ENCODE peak calls at places on chromosome X, in eight cellular contexts. One of them, this sample, is unnamed.
A peak's percentile ranks its signal among the peaks of the same experiment; 100 is the strongest.

GRCh38 chrX:26873736-26874135 is 589.4 kb downstream of the PPP4R3C start:
- DNase-seq in SJSA1: no peak
- DNase-seq in adrenal gland: no peak
- DNase-seq in lung: no peak
- DNase-seq in K562: no peak
- DNase-seq in CD4-positive, CD25-positive, alpha-beta regulatory T cell: no peak
- DNase-seq in fibroblast of lung: no peak
- DNase-seq in IMR-90: no peak
- DNase-seq in this sample: no peak

GRCh38 chrX:95071621-95072020 is 1397.6 kb downstream of the FAM133A start:
- DNase-seq in lung: no peak
- DNase-seq in K562: no peak
- DNase-seq in CD4-positive, CD25-positive, alpha-beta regulatory T cell: no peak
- DNase-seq in fibroblast of lung: no peak
- DNase-seq in adrenal gland: no peak
- DNase-seq in SJSA1: no peak
- DNase-seq in IMR-90: peak; percentile 2
- DNase-seq in this sample: no peak

GRCh38 chrX:34300871-34301270 is 168.8 kb upstream of the FAM47A start:
- DNase-seq in IMR-90: peak; percentile 58
- DNase-seq in SJSA1: no peak
- DNase-seq in CD4-positive, CD25-positive, alpha-beta regulatory T cell: peak; percentile 61
- DNase-seq in adrenal gland: peak; percentile 38
- DNase-seq in fibroblast of lung: peak; percentile 6
- DNase-seq in lung: no peak
- DNase-seq in K562: peak; percentile 11
- DNase-seq in this sample: peak; percentile 51

GRCh38 chrX:124362761-124363160 is 16.4 kb downstream of the SH2D1A start:
- DNase-seq in adrenal gland: no peak
- DNase-seq in K562: no peak
- DNase-seq in IMR-90: no peak
- DNase-seq in SJSA1: no peak
- DNase-seq in CD4-positive, CD25-positive, alpha-beta regulatory T cell: no peak
- DNase-seq in fibroblast of lung: no peak
- DNase-seq in lung: no peak
- DNase-seq in this sample: no peak

GRCh38 chrX:134026732-134027311 is 41.4 kb upstream of the GPC3 start:
- DNase-seq in fibroblast of lung: peak; percentile 5
- DNase-seq in adrenal gland: peak; percentile 38
- DNase-seq in lung: peak; percentile 49
- DNase-seq in CD4-positive, CD25-positive, alpha-beta regulatory T cell: peak; percentile 32
- DNase-seq in IMR-90: peak; percentile 5
- DNase-seq in SJSA1: peak; percentile 30
- DNase-seq in K562: peak; percentile 9
- DNase-seq in this sample: peak; percentile 77

GRCh38 chrX:22577181-22577580 is 304.5 kb downstream of the CBLL2 start:
- DNase-seq in SJSA1: peak; percentile 4
- DNase-seq in adrenal gland: no peak
- DNase-seq in K562: no peak
- DNase-seq in lung: no peak
- DNase-seq in fibroblast of lung: peak; percentile 79
- DNase-seq in CD4-positive, CD25-positive, alpha-beta regulatory T cell: no peak
- DNase-seq in IMR-90: peak; percentile 74
- DNase-seq in this sample: no peak

GRCh38 chrX:103823591-103823990 is 8.5 kb downstream of the RAB9B start:
- DNase-seq in lung: no peak
- DNase-seq in adrenal gland: no peak
- DNase-seq in SJSA1: no peak
- DNase-seq in fibroblast of lung: peak; percentile 41
- DNase-seq in K562: no peak
- DNase-seq in IMR-90: peak; percentile 19
- DNase-seq in CD4-positive, CD25-positive, alpha-beta regulatory T cell: no peak
- DNase-seq in this sample: no peak

GRCh38 chrX:37423864-37424569 is 74.9 kb downstream of the PRRG1 start:
- DNase-seq in lung: no peak
- DNase-seq in K562: no peak
- DNase-seq in IMR-90: peak; percentile 29
- DNase-seq in fibroblast of lung: peak; percentile 64
- DNase-seq in adrenal gland: no peak
- DNase-seq in CD4-positive, CD25-positive, alpha-beta regulatory T cell: no peak
- DNase-seq in SJSA1: no peak
- DNase-seq in this sample: peak; percentile 0

GRCh38 chrX:46642145-46642544 is 68.6 kb downstream of the CHST7 start:
- DNase-seq in lung: no peak
- DNase-seq in K562: no peak
- DNase-seq in CD4-positive, CD25-positive, alpha-beta regulatory T cell: peak; percentile 60
- DNase-seq in adrenal gland: no peak
- DNase-seq in fibroblast of lung: no peak
- DNase-seq in IMR-90: peak; percentile 17
- DNase-seq in SJSA1: peak; percentile 14
- DNase-seq in this sample: no peak

DNA sequence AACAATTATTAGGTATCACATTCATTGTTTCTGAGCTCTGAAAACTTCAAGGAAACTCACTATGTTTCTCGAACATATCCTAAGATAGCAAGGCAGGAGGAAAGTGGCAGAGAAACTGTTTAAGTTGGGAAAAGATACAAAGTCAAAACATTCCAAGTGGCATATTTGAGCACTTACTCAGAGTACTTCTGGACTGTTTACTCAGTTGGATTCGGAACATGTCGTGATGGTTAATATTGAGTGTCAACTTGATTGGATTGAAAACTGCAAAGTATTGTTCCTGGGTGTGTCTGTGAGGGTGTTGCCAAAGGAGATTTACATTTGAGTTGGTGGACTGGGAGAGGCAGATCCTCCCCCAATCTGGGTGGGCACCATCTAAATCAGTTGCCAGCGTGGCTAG is 298.3 kb downstream of the IL1RAPL2 start:
- DNase-seq in IMR-90: no peak
- DNase-seq in K562: no peak
- DNase-seq in adrenal gland: no peak
- DNase-seq in fibroblast of lung: peak; percentile 47
- DNase-seq in lung: no peak
- DNase-seq in SJSA1: no peak
- DNase-seq in CD4-positive, CD25-positive, alpha-beta regulatory T cell: no peak
- DNase-seq in this sample: no peak
- H3K27ac ChIP-seq in IMR-90: no peak overlapping the region
- H3K27ac ChIP-seq in K562: no peak overlapping the region
- H3K27ac ChIP-seq in adrenal gland: no peak overlapping the region
- H3K27ac ChIP-seq in fibroblast of lung: no peak overlapping the region
- H3K27ac ChIP-seq in lung: no peak overlapping the region
- H3K27ac ChIP-seq in SJSA1: no peak overlapping the region
- H3K27ac ChIP-seq in CD4-positive, CD25-positive, alpha-beta regulatory T cell: no peak overlapping the region
- H3K27ac ChIP-seq in this sample: no peak overlapping the region

GRCh38 chrX:113962338-113962737 is 621.5 kb upstream of the HTR2C start:
- DNase-seq in SJSA1: no peak
- DNase-seq in K562: no peak
- DNase-seq in fibroblast of lung: no peak
- DNase-seq in IMR-90: no peak
- DNase-seq in adrenal gland: no peak
- DNase-seq in lung: no peak
- DNase-seq in CD4-positive, CD25-positive, alpha-beta regulatory T cell: no peak
- DNase-seq in this sample: no peak
- H3K4me1 ChIP-seq in SJSA1: no peaks in the 10 kb centered on the region
- H3K4me1 ChIP-seq in K562: peaks cover 3% of the 10 kb centered on the region
- H3K4me1 ChIP-seq in fibroblast of lung: no peaks in the 10 kb centered on the region
- H3K4me1 ChIP-seq in IMR-90: no peaks in the 10 kb centered on the region
- H3K4me1 ChIP-seq in adrenal gland: no peaks in the 10 kb centered on the region
- H3K4me1 ChIP-seq in lung: no peaks in the 10 kb centered on the region
- H3K4me1 ChIP-seq in CD4-positive, CD25-positive, alpha-beta regulatory T cell: no peaks in the 10 kb centered on the region
- H3K4me1 ChIP-seq in this sample: peaks cover 4% of the 10 kb centered on the region

GRCh38 chrX:106752101-106752678 is 25.7 kb downstream of the RNF128 start:
- DNase-seq in K562: no peak
- DNase-seq in IMR-90: peak; percentile 7
- DNase-seq in adrenal gland: no peak
- DNase-seq in fibroblast of lung: no peak
- DNase-seq in SJSA1: no peak
- DNase-seq in CD4-positive, CD25-positive, alpha-beta regulatory T cell: no peak
- DNase-seq in lung: no peak
- DNase-seq in this sample: no peak

GRCh38 chrX:106742831-106743230 is 16.3 kb downstream of the RNF128 start:
- DNase-seq in adrenal gland: no peak
- DNase-seq in K562: no peak
- DNase-seq in lung: no peak
- DNase-seq in IMR-90: peak; percentile 7
- DNase-seq in CD4-positive, CD25-positive, alpha-beta regulatory T cell: no peak
- DNase-seq in SJSA1: no peak
- DNase-seq in fibroblast of lung: peak; percentile 53
- DNase-seq in this sample: no peak

GRCh38 chrX:106751407-106751806 is 24.9 kb downstream of the RNF128 start:
- DNase-seq in IMR-90: no peak
- DNase-seq in lung: no peak
- DNase-seq in K562: no peak
- DNase-seq in CD4-positive, CD25-positive, alpha-beta regulatory T cell: no peak
- DNase-seq in SJSA1: no peak
- DNase-seq in fibroblast of lung: no peak
- DNase-seq in adrenal gland: no peak
- DNase-seq in this sample: no peak

GRCh38 chrX:106748377-106748776 is 21.9 kb downstream of the RNF128 start:
- DNase-seq in lung: no peak
- DNase-seq in K562: no peak
- DNase-seq in adrenal gland: no peak
- DNase-seq in SJSA1: no peak
- DNase-seq in IMR-90: no peak
- DNase-seq in fibroblast of lung: no peak
- DNase-seq in CD4-positive, CD25-positive, alpha-beta regulatory T cell: no peak
- DNase-seq in this sample: no peak
- H3K27me3 ChIP-seq in lung: no peaks in the 10 kb centered on the region
- H3K27me3 ChIP-seq in K562: no peaks in the 10 kb centered on the region
- H3K27me3 ChIP-seq in adrenal gland: no peaks in the 10 kb centered on the region
- H3K27me3 ChIP-seq in SJSA1: no peaks in the 10 kb centered on the region
- H3K27me3 ChIP-seq in IMR-90: no peaks in the 10 kb centered on the region
- H3K27me3 ChIP-seq in fibroblast of lung: no peaks in the 10 kb centered on the region
- H3K27me3 ChIP-seq in CD4-positive, CD25-positive, alpha-beta regulatory T cell: no peaks in the 10 kb centered on the region
- H3K27me3 ChIP-seq in this sample: no peaks in the 10 kb centered on the region

DNA sequence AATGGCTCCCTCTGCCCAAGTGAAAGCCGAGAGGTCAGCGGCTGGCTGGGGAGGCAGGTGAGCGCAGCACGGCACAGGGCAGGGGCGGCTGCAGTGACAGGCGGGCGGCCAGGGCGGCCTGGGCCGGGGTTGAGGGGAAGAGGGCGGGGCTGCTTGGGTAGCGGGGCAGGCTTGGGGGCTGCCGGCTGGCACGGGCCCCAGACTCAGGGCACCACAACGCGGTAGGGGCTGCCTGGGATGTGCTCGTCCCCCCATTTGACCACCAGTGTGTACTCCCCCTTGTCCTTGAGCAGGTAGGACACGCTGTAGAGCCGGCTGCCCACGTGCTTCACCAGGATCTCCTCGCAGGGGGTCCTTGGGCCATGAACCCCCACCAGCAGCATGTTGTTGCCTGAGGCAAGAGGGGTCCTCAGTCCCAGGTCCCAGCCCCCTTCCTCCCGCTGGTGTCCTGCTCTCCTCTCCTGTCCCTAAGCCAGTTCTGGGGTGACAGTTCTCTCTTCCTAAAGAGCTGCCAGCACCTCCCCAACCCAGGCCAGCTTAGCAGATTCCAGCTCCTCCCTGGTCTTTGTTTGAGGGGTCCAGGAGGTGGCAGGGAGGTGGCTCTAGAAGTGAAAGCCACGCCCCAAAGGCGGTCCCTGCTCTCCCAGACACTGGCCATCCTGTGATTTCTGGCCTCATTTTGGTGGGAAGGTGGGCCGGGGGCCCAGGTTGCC is 25.6 kb downstream of the FLNA start:
- DNase-seq in adrenal gland: no peak
- DNase-seq in SJSA1: no peak
- DNase-seq in lung: no peak
- DNase-seq in fibroblast of lung: no peak
- DNase-seq in K562: no peak
- DNase-seq in IMR-90: no peak
- DNase-seq in CD4-positive, CD25-positive, alpha-beta regulatory T cell: no peak
- DNase-seq in this sample: no peak
- H3K27ac ChIP-seq in adrenal gland: no peak overlapping the region
- H3K27ac ChIP-seq in SJSA1: no peak overlapping the region
- H3K27ac ChIP-seq in lung: no peak overlapping the region
- H3K27ac ChIP-seq in fibroblast of lung: no peak overlapping the region
- H3K27ac ChIP-seq in K562: no peak overlapping the region
- H3K27ac ChIP-seq in IMR-90: no peak overlapping the region
- H3K27ac ChIP-seq in CD4-positive, CD25-positive, alpha-beta regulatory T cell: peak overlapping the region; percentile 29
- H3K27ac ChIP-seq in this sample: no peak overlapping the region